ENCODE peak calls at places on chromosome 9, in nine cellular contexts. G is GM20000; B is occipital lobe; W is stimulated activated CD8-positive, alpha-beta memory T cell treated with anti-CD3 and anti-CD28 coated beads, Interleukin-2, amount 100 ng/mL, for 48 hours; Y is adrenal gland; E is kidney; K is activated CD4-positive, CD25-positive, alpha-beta regulatory T cell treated with anti-CD3 and anti-CD28 coated beads, Interleukin-2, amount 50 U/mL, for 72 hours; F is posterior cingulate gyrus; J is EL. H is an unnamed sample.
A peak's percentile ranks its signal among the peaks of the same experiment; 100 is the strongest.

GRCh38 chr9:17556935-17557334 is 21.9 kb upstream of the SH3GL2 start:
- DNase-seq in G (no peak), B (no peak), W (no peak), Y (no peak), E (no peak), K (no peak), F (no peak), J (no peak), H (no peak)

GRCh38 chr9:124348363-124348762 is 66.9 kb downstream of the PSMB7 start:
- DNase-seq in G (no peak), B (no peak), W (no peak), Y (no peak), E (no peak), K (no peak), F (no peak), J (no peak), H (no peak)

GRCh38 chr9:69637801-69638200 is 34.4 kb downstream of the APBA1 start:
- DNase-seq in G (no peak), B (no peak), W (no peak), Y (no peak), E (no peak), K (no peak), F (no peak), J (peak; percentile 70), H (no peak)

GRCh38 chr9:79053613-79054012 is 518.2 kb upstream of the TLE4 start:
- DNase-seq in G (no peak), B (no peak), W (no peak), Y (no peak), E (no peak), K (no peak), F (no peak), J (peak; percentile 8), H (no peak)

GRCh38 chr9:126024581-126025230 is 277.5 kb downstream of the PBX3 start:
- DNase-seq in G (no peak), B (no peak), W (no peak), Y (no peak), E (peak; percentile 33), K (no peak), F (no peak), J (no peak), H (no peak)

GRCh38 chr9:18477719-18478118 is 3.8 kb downstream of the ADAMTSL1 start:
- DNase-seq in G (no peak), B (no peak), W (no peak), Y (no peak), E (no peak), K (no peak), F (no peak), J (no peak), H (no peak)

GRCh38 chr9:123997665-123998277 is 13.8 kb upstream of the LHX2 start:
- DNase-seq in G (peak; percentile 81), B (no peak), W (no peak), Y (peak; percentile 65), E (peak; percentile 79), K (peak; percentile 39), F (no peak), J (peak; percentile 22), H (peak; percentile 62)

GRCh38 chr9:93083592-93084470 is 12.2 kb upstream of the CARD19 start:
- DNase-seq in G (no peak), B (no peak), W (no peak), Y (peak; percentile 38), E (peak; percentile 58), K (no peak), F (no peak), J (no peak), H (no peak)

GRCh38 chr9:97954550-97954989 is 16.6 kb upstream of the HEMGN start:
- DNase-seq in G (peak; percentile 63), B (no peak), W (peak; percentile 6), Y (peak; percentile 69), E (no peak), K (peak; percentile 39), F (no peak), J (peak; percentile 18), H (peak; percentile 51)

GRCh38 chr9:72954431-72955420 is 1.9 kb upstream of the ALDH1A1 start:
- DNase-seq in G (no peak), B (no peak), W (no peak), Y (no peak), E (no peak), K (no peak), F (no peak), J (no peak), H (no peak)

GRCh38 chr9:85200726-85201402 is 531.3 kb downstream of the NTRK2 start:
- DNase-seq in G (no peak), B (no peak), W (no peak), Y (no peak), E (no peak), K (no peak), F (no peak), J (peak; percentile 68), H (no peak)

GRCh38 chr9:92971121-92971520 is 23.8 kb downstream of the FGD3 start:
- DNase-seq in G (no peak), B (no peak), W (no peak), Y (peak; percentile 4), E (no peak), K (no peak), F (no peak), J (no peak), H (no peak)

GRCh38 chr9:133991964-133992779 is at the start of gene VAV2:
- DNase-seq in G (peak; percentile 92), B (no peak), W (peak; percentile 32), Y (peak; percentile 85), E (peak; percentile 92), K (peak; percentile 51), F (no peak), J (peak; percentile 81), H (no peak)

GRCh38 chr9:71760901-71761300 is 7.4 kb downstream of the CEMIP2 start:
- DNase-seq in G (no peak), B (no peak), W (no peak), Y (peak; percentile 88), E (no peak), K (no peak), F (no peak), J (no peak), H (no peak)

GRCh38 chr9:115212832-115213231 is 94.9 kb upstream of the TNC start:
- DNase-seq in G (no peak), B (no peak), W (no peak), Y (no peak), E (no peak), K (no peak), F (no peak), J (no peak), H (no peak)

GRCh38 chr9:20611751-20612287 is 10.5 kb downstream of the MLLT3 start:
- DNase-seq in G (no peak), B (no peak), W (no peak), Y (no peak), E (no peak), K (no peak), F (no peak), J (peak; percentile 78), H (no peak)

GRCh38 chr9:128100581-128100980 is 26.9 kb downstream of the PTGES2 start:
- DNase-seq in G (no peak), B (no peak), W (no peak), Y (no peak), E (peak; percentile 47), K (no peak), F (no peak), J (no peak), H (no peak)

GRCh38 chr9:35335164-35335563 is 154.7 kb upstream of the RUSC2 start:
- DNase-seq in G (no peak), B (no peak), W (no peak), Y (no peak), E (no peak), K (no peak), F (no peak), J (peak; percentile 56), H (no peak)

GRCh38 chr9:38380230-38380871 is 12.2 kb upstream of the ALDH1B1 start:
- DNase-seq in G (no peak), B (no peak), W (no peak), Y (no peak), E (no peak), K (no peak), F (no peak), J (no peak), H (no peak)

GRCh38 chr9:98640394-98640793 is 68.3 kb downstream of the GABBR2 start:
- DNase-seq in G (no peak), B (no peak), W (no peak), Y (no peak), E (no peak), K (no peak), F (no peak), J (no peak), H (no peak)

GRCh38 chr9:89095755-89096154 is 82.9 kb downstream of the SHC3 start:
- DNase-seq in G (no peak), B (peak; percentile 56), W (no peak), Y (no peak), E (no peak), K (no peak), F (peak; percentile 66), J (peak; percentile 4), H (no peak)

GRCh38 chr9:97873877-97874276 is 20.9 kb downstream of the FOXE1 start:
- DNase-seq in G (no peak), B (no peak), W (no peak), Y (no peak), E (no peak), K (no peak), F (no peak), J (peak; percentile 46), H (no peak)

GRCh38 chr9:133116346-133117231 is 4.5 kb downstream of the RALGDS start:
- DNase-seq in G (no peak), B (no peak), W (no peak), Y (no peak), E (peak; percentile 75), K (no peak), F (peak; percentile 7), J (no peak), H (no peak)

GRCh38 chr9:81535542-81536241 is 153.7 kb downstream of the TLE1 start:
- DNase-seq in G (no peak), B (no peak), W (no peak), Y (no peak), E (no peak), K (no peak), F (no peak), J (peak; percentile 7), H (no peak)

GRCh38 chr9:134653259-134654009 is 11.8 kb downstream of the COL5A1 start:
- DNase-seq in G (no peak), B (no peak), W (no peak), Y (no peak), E (peak; percentile 41), K (no peak), F (no peak), J (no peak), H (no peak)

GRCh38 chr9:121537283-121537682 is 37.6 kb upstream of the GGTA1 start:
- DNase-seq in G (no peak), B (peak; percentile 62), W (no peak), Y (no peak), E (no peak), K (no peak), F (peak; percentile 58), J (no peak), H (no peak)

GRCh38 chr9:104861406-104861805 is 66.5 kb downstream of the ABCA1 start:
- DNase-seq in G (no peak), B (no peak), W (no peak), Y (no peak), E (no peak), K (no peak), F (no peak), J (no peak), H (no peak)

GRCh38 chr9:99360026-99360425 is 137.9 kb downstream of the SEC61B start:
- DNase-seq in G (no peak), B (no peak), W (no peak), Y (no peak), E (no peak), K (no peak), F (no peak), J (no peak), H (no peak)

GRCh38 chr9:16754662-16755061 is 115.8 kb downstream of the BNC2 start:
- DNase-seq in G (no peak), B (no peak), W (no peak), Y (no peak), E (no peak), K (no peak), F (no peak), J (no peak), H (no peak)

GRCh38 chr9:113798062-113799030 is 77.8 kb upstream of the ZNF618 start:
- DNase-seq in G (no peak), B (no peak), W (no peak), Y (no peak), E (no peak), K (no peak), F (no peak), J (peak; percentile 6), H (no peak)

GRCh38 chr9:87494970-87495471 is 2.6 kb upstream of the DAPK1 start:
- DNase-seq in G (peak; percentile 42), B (no peak), W (no peak), Y (no peak), E (no peak), K (no peak), F (no peak), J (peak; percentile 47), H (no peak)